ENCODE peak calls at places on chromosome X, in ten cellular contexts. M is lower lobe of right lung; T is right cardiac atrium; H is CD4-positive, CD25-positive, alpha-beta regulatory T cell; S is Karpas-422; C is IMR-90; P is CD4-positive, alpha-beta memory T cell; Y is psoas muscle; N is endodermal cell; D is cardiac muscle cell. Q is an unnamed sample.

GRCh38 chrX:18389968-18390367 is 35.4 kb upstream of the CDKL5 start:
- DNase-seq in T (no peak), P (no peak), Y (no peak), H (no peak), M (no peak), D (no peak), C (no peak), N (no peak), S (no peak), Q (no peak)

GRCh38 chrX:143854006-143854405 is 29.9 kb upstream of the UBE2NL start:
- DNase-seq in D (peak; percentile 52), N (no peak), P (no peak), S (no peak), T (no peak), H (peak; percentile 20), C (peak; percentile 11), M (no peak), Y (no peak), Q (no peak)

GRCh38 chrX:51834076-51834475 is 59.3 kb upstream of the MAGED1 start:
- DNase-seq in C (no peak), S (no peak), T (no peak), N (no peak), Y (no peak), P (no peak), D (no peak), M (no peak), H (no peak), Q (no peak)

GRCh38 chrX:95950679-95951078 is 734.0 kb upstream of the DIAPH2 start:
- DNase-seq in C (no peak), N (no peak), M (no peak), T (no peak), D (no peak), S (no peak), P (no peak), Y (no peak), H (no peak), Q (no peak)

GRCh38 chrX:54530358-54530900 is 410 bp downstream of the GNL3L start:
- DNase-seq in Y (no peak), T (no peak), P (no peak), S (no peak), H (peak; percentile 24), C (no peak), M (no peak), N (no peak), D (no peak), Q (no peak)

GRCh38 chrX:139751053-139751452 is 43.1 kb upstream of the MCF2 start:
- DNase-seq in N (no peak), S (no peak), M (no peak), C (no peak), D (no peak), P (no peak), T (no peak), H (no peak), Y (no peak), Q (no peak)

GRCh38 chrX:150200820-150201287 is 162.3 kb upstream of the MAMLD1 start:
- DNase-seq in H (peak; percentile 46), N (no peak), C (peak; percentile 98), M (peak; percentile 45), T (no peak), D (peak; percentile 94), Y (peak; percentile 75), S (peak; percentile 72), P (no peak), Q (peak; percentile 81)

GRCh38 chrX:142616636-142617035 is 409.1 kb upstream of the SPANXN4 start:
- DNase-seq in M (no peak), S (no peak), Y (no peak), D (no peak), C (no peak), P (no peak), T (no peak), N (no peak), H (no peak), Q (no peak)

GRCh38 chrX:97026406-97026805 is 142.7 kb downstream of the RPA4 start:
- DNase-seq in M (no peak), N (no peak), Y (no peak), T (no peak), S (no peak), D (peak; percentile 51), H (peak; percentile 16), P (no peak), C (peak; percentile 5), Q (no peak)

GRCh38 chrX:25158635-25159034 is 142.9 kb upstream of the ARX start:
- DNase-seq in C (no peak), N (no peak), H (no peak), Y (no peak), T (no peak), D (no peak), S (no peak), P (no peak), M (no peak), Q (no peak)

DNA sequence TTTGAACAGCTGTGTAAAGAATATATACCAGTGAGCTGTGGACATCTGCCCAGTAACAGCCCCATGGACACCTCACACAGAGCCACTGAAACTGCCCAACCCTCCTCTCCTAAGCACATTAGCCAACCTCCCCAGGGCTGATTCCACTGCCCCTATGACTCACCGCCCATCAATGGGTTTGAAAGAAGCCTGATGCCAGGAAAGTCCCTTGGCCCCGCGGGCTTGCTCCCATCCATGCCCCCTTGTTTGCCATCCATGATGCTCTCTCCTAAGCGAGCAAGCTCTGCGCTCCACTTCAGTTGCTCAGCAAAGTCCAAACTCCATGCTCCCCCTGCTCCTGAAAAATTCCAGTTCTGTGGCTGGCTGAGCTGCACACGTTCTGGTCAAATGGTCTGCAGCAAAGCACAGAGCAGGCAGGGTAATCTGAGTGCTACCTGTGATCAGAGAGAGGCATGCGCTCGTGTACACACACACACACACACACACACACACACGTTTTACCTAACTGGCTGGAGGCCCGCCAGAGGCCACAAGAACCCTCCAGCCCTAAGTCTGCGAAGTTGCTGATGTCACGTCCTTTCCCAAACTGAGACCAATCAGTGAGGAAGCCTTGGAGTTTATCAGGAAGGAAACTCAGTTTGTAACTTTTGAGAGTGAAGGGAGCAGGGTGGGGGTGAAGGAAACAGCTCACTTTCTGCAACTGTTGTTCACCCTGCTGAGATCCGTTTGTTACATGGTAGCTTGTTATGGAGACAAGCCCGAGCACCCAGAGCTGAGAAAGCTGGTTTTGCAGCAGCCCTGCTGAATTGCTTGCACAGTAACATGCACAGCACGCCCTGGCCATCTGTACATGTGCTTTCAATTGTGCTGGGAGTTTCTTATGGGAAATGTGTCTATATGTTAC is at the start of gene ASB9:
- DNase-seq in S (no peak), C (peak; percentile 34), H (peak; percentile 29), M (peak; percentile 67), D (peak; percentile 66), Y (no peak), T (peak; percentile 71), N (peak; percentile 55), P (peak; percentile 29), Q (no peak)
- H3K4me3 ChIP-seq in S (no peak within 1 kb of the TSS), C (no peak within 1 kb of the TSS), H (no peak within 1 kb of the TSS), M (peak within 1 kb of the TSS; percentile 28), D (no peak within 1 kb of the TSS), Y (no peak within 1 kb of the TSS), T (peak within 1 kb of the TSS; percentile 39), N (no peak within 1 kb of the TSS), P (no peak within 1 kb of the TSS), Q (no peak within 1 kb of the TSS)

GRCh38 chrX:118350715-118351114 is 4.8 kb downstream of the WDR44 start:
- DNase-seq in T (no peak), S (no peak), Y (no peak), H (no peak), N (no peak), D (no peak), C (no peak), P (no peak), M (no peak), Q (no peak)
- H3K4me1 ChIP-seq in T (peaks cover 2% of the 10 kb centered on the region), S (peaks cover 35% of the 10 kb centered on the region), Y (peaks cover 16% of the 10 kb centered on the region), H (peaks cover 26% of the 10 kb centered on the region), N (peaks cover 3% of the 10 kb centered on the region), D (peaks cover 2% of the 10 kb centered on the region), C (peaks cover 8% of the 10 kb centered on the region), P (peaks cover 78% of the 10 kb centered on the region), M (peaks cover 50% of the 10 kb centered on the region), Q (no peaks in the 10 kb centered on the region)

DNA sequence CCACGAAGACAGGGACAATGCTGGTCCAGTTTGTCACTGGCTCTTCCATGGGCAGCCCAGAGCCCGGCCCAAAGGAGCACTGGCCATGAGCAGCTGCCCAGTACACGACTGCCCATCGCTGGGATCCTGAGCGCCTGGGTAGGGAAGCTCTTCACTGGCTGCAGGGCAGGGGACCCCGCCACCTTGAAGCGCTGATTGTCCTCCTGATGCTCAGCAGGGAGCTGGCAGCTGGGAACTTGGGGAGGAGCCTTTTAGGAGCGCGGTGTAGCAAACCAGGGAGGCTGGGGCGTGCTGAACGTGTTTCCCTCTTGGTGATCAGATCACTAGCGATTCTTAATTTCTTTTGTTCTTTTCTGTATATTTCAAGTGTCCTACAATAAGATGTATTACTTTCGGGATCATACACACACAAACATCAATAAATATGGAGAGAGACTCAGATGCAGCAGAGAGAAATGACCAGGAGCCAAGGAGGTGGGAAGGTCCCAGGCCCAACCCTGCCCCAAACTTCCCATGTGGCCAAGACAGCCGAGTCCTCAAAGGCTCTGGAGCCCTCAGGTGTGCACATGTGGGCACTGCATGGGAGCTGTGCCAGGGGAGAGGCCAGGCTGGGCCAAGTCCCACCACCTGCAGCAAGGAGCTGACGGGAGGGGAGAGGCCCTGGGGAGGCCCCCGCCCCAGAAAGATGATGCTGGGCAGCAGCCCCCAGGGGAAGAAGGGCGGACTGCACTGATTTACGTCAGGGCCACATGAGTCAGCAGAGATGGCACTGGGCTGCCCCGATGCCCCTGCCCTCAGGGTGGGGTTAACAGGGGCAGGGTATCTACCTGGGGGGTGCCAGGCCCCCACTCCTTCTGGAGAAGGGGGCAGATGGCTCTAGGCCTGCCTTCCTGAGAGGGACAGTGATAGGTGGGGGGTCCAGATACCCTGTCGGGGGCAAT is 1.6 kb downstream of the L1CAM start:
- DNase-seq in Y (peak; percentile 40), M (no peak), S (peak; percentile 60), N (no peak), C (no peak), P (no peak), D (no peak), H (no peak), T (no peak), Q (no peak)
- H3K4me3 ChIP-seq in Y (no peak overlapping the region), M (no peak overlapping the region), S (no peak overlapping the region), N (no peak overlapping the region), C (no peak overlapping the region), P (no peak overlapping the region), D (no peak overlapping the region), H (no peak overlapping the region), T (no peak overlapping the region), Q (no peak overlapping the region)

GRCh38 chrX:7090506-7091095 is 56.9 kb upstream of the STS start:
- DNase-seq in T (no peak), H (no peak), S (no peak), P (no peak), Y (no peak), M (no peak), N (no peak), D (no peak), C (no peak), Q (no peak)

GRCh38 chrX:7086384-7086783 is 61.1 kb upstream of the STS start:
- DNase-seq in T (no peak), N (no peak), H (no peak), M (no peak), C (no peak), P (no peak), D (no peak), S (peak; percentile 69), Y (no peak), Q (no peak)

GRCh38 chrX:7093305-7093704 is 54.2 kb upstream of the STS start:
- DNase-seq in P (no peak), M (no peak), C (no peak), S (no peak), N (no peak), D (no peak), T (no peak), Y (no peak), H (no peak), Q (no peak)

GRCh38 chrX:7088968-7089615 is 58.4 kb upstream of the STS start:
- DNase-seq in H (peak; percentile 35), Y (no peak), T (no peak), D (no peak), C (no peak), N (peak; percentile 76), M (no peak), S (peak; percentile 90), P (peak; percentile 23), Q (no peak)

GRCh38 chrX:7091923-7092322 is 55.6 kb upstream of the STS start:
- DNase-seq in P (no peak), Y (no peak), H (no peak), T (no peak), D (no peak), C (no peak), M (no peak), N (no peak), S (peak; percentile 65), Q (no peak)
- H3K4me1 ChIP-seq in P (peaks cover 9% of the 10 kb centered on the region), Y (no peaks in the 10 kb centered on the region), H (peaks cover 12% of the 10 kb centered on the region), T (no peaks in the 10 kb centered on the region), D (no peaks in the 10 kb centered on the region), C (no peaks in the 10 kb centered on the region), M (no peaks in the 10 kb centered on the region), N (peaks cover 5% of the 10 kb centered on the region), S (peaks cover 68% of the 10 kb centered on the region), Q (no peaks in the 10 kb centered on the region)

Q was measured in aorta.